ENCODE peak calls at places on chromosomes 3 and 15, in four cellular contexts. N is activated T-cell treated with anti-CD3 and anti-CD28 coated beads for 24 hours, O is BE2C, E is lower lobe of right lung. Y is an unnamed sample.

GRCh38 chr3:81782585-81782984 is 21.1 kb upstream of the GBE1 start:
- DNase-seq in N (no peak), O (no peak), E (no peak), Y (no peak)

GRCh38 chr3:155248531-155249187 is 44.8 kb downstream of the STRIT1 start:
- DNase-seq in N (no peak), O (no peak), E (no peak), Y (no peak)

GRCh38 chr3:14803101-14803980 is 15.4 kb upstream of the FGD5 start:
- DNase-seq in N (no peak), O (no peak), E (no peak), Y (no peak)

GRCh38 chr15:82047493-82048446 is 2.0 kb upstream of the MEX3B start:
- DNase-seq in N (no peak), O (no peak), E (no peak), Y (no peak)

GRCh38 chr3:23712656-23713559 is 92.8 kb upstream of the UBE2E1 start:
- DNase-seq in N (no peak), O (peak), E (no peak), Y (no peak)

GRCh38 chr15:31327674-31328424 is 1.2 kb downstream of the KLF13 start:
- DNase-seq in N (peak), O (peak), E (peak), Y (peak)

GRCh38 chr15:51139091-51139490 is 44.4 kb upstream of the TNFAIP8L3 start:
- DNase-seq in N (no peak), O (no peak), E (no peak), Y (no peak)

GRCh38 chr3:41601404-41601987 is 360.4 kb downstream of the ULK4 start:
- DNase-seq in N (no peak), O (no peak), E (no peak), Y (no peak)

GRCh38 chr15:44971036-44971435 is 14.5 kb downstream of the TERB2 start:
- DNase-seq in N (no peak), O (no peak), E (no peak), Y (no peak)

GRCh38 chr15:70055601-70056051 is 42.1 kb downstream of the TLE3 start:
- DNase-seq in N (no peak), O (peak), E (peak), Y (no peak)

GRCh38 chr15:69908518-69909420 is 188.9 kb downstream of the TLE3 start:
- DNase-seq in N (no peak), O (no peak), E (no peak), Y (no peak)

GRCh38 chr3:58178528-58179234 is 32.1 kb downstream of the DNASE1L3 start:
- DNase-seq in N (no peak), O (no peak), E (no peak), Y (no peak)

GRCh38 chr3:78967061-78967460 is 800.7 kb downstream of the ROBO1 start:
- DNase-seq in N (no peak), O (no peak), E (no peak), Y (no peak)

GRCh38 chr15:85743392-85744045 is 51.2 kb downstream of the KLHL25 start:
- DNase-seq in N (no peak), O (no peak), E (no peak), Y (no peak)

GRCh38 chr3:157914882-157915281 is 191.3 kb downstream of the SHOX2 start:
- DNase-seq in N (no peak), O (no peak), E (no peak), Y (no peak)

GRCh38 chr3:51961607-51962569 is 5.4 kb downstream of the PCBP4 start:
- DNase-seq in N (no peak), O (no peak), E (no peak), Y (no peak)

GRCh38 chr3:194320100-194320499 is 31.0 kb downstream of the CPN2 start:
- DNase-seq in N (no peak), O (no peak), E (no peak), Y (no peak)

GRCh38 chr15:73601449-73602425 is 31.5 kb downstream of the NPTN start:
- DNase-seq in N (no peak), O (peak), E (no peak), Y (no peak)

GRCh38 chr15:55784284-55784683 is 41.3 kb upstream of the PRTG start:
- DNase-seq in N (no peak), O (no peak), E (no peak), Y (no peak)

GRCh38 chr3:49349617-49350114 is 8.5 kb downstream of the GPX1 start:
- DNase-seq in N (no peak), O (no peak), E (no peak), Y (no peak)

GRCh38 chr3:158991146-158991705 is 189.4 kb downstream of the MFSD1 start:
- DNase-seq in N (no peak), O (no peak), E (peak), Y (no peak)

GRCh38 chr3:127031046-127031810 is 48.3 kb downstream of the PLXNA1 start:
- DNase-seq in N (no peak), O (no peak), E (no peak), Y (no peak)